ENCODE peak calls at places on chromosomes 5 and 9, in seven cellular contexts. Q is neuronal stem cell, G is K562, J is PC-9, W is gastrocnemius medialis, P is adipocyte, O is thyroid gland. L is an unnamed sample. For H3K9me3, the result is how much of the 10 kb centered on the place peaks cover.

GRCh38 chr5:159735749-159736660 is 180.3 kb upstream of the ADRA1B start:
- DNase-seq in Q (no peak), G (no peak), J (peak), W (no peak), P (no peak), O (no peak), L (no peak)

GRCh38 chr5:172793577-172794488 is 22.8 kb upstream of the DUSP1 start:
- DNase-seq in Q (no peak), G (peak), J (no peak), W (no peak), P (peak), O (no peak), L (no peak)

GRCh38 chr5:76849767-76850291 is at the start of gene S100Z:
- DNase-seq in Q (no peak), G (peak), J (no peak), W (no peak), P (no peak), O (no peak), L (no peak)

GRCh38 chr9:107312651-107313050 is 29.6 kb downstream of the RAD23B start:
- DNase-seq in Q (no peak), G (no peak), J (no peak), W (no peak), P (peak), O (no peak), L (no peak)

GRCh38 chr5:74179183-74179582 is 461.3 kb downstream of the ENC1 start:
- DNase-seq in Q (no peak), G (no peak), J (no peak), W (no peak), P (peak), O (no peak), L (no peak)

GRCh38 chr5:126543660-126544059 is 51.4 kb downstream of the ALDH7A1 start:
- DNase-seq in Q (no peak), G (no peak), J (no peak), W (no peak), P (no peak), O (no peak), L (no peak)

GRCh38 chr9:73810585-73811215 is 659.0 kb downstream of the ANXA1 start:
- DNase-seq in Q (no peak), G (no peak), J (no peak), W (no peak), P (peak), O (no peak), L (no peak)

GRCh38 chr9:621199-621860 is 220.2 kb upstream of the DMRT1 start:
- DNase-seq in Q (no peak), G (no peak), J (no peak), W (no peak), P (no peak), O (no peak), L (no peak)

GRCh38 chr9:136089697-136090045 is 5.4 kb downstream of the NACC2 start:
- DNase-seq in Q (no peak), G (no peak), J (no peak), W (no peak), P (peak), O (no peak), L (no peak)

GRCh38 chr9:128127568-128127989 is at the start of gene PTGES2:
- DNase-seq in Q (peak), G (peak), J (peak), W (peak), P (peak), O (peak), L (peak)

GRCh38 chr9:121825481-121825830 is 174.0 kb downstream of the DAB2IP start:
- DNase-seq in Q (no peak), G (no peak), J (no peak), W (no peak), P (no peak), O (no peak), L (no peak)

GRCh38 chr5:175778951-175779475 is 92.4 kb upstream of the CPLX2 start:
- DNase-seq in Q (no peak), G (no peak), J (no peak), W (no peak), P (no peak), O (peak), L (peak)

GRCh38 chr5:134125195-134126015 is 10.9 kb downstream of the TCF7 start:
- DNase-seq in Q (no peak), G (no peak), J (peak), W (peak), P (peak), O (peak), L (peak)

GRCh38 chr5:83721878-83722779 is 1.5 kb upstream of the HAPLN1 start:
- DNase-seq in Q (peak), G (peak), J (no peak), W (no peak), P (peak), O (peak), L (peak)

GRCh38 chr9:137365056-137365455 is 57.9 kb downstream of the EXD3 start:
- DNase-seq in Q (no peak), G (no peak), J (no peak), W (no peak), P (no peak), O (no peak), L (no peak)

GRCh38 chr9:801399-802071 is 40.0 kb upstream of the DMRT1 start:
- DNase-seq in Q (no peak), G (no peak), J (no peak), W (no peak), P (peak), O (peak), L (no peak)

GRCh38 chr5:1771149-1772065 is 28.2 kb downstream of the MRPL36 start:
- DNase-seq in Q (no peak), G (no peak), J (no peak), W (no peak), P (no peak), O (no peak), L (no peak)

GRCh38 chr5:56053363-56053762 is 58.6 kb upstream of the IL6ST start:
- DNase-seq in Q (no peak), G (no peak), J (no peak), W (no peak), P (no peak), O (no peak), L (no peak)

GRCh38 chr9:121607434-121608248 is 43.8 kb upstream of the DAB2IP start:
- DNase-seq in Q (no peak), G (no peak), J (peak), W (peak), P (peak), O (no peak), L (no peak)

GRCh38 chr5:96101358-96102089 is 139.9 kb upstream of the ELL2 start:
- DNase-seq in Q (no peak), G (no peak), J (no peak), W (no peak), P (no peak), O (no peak), L (peak)

GRCh38 chr9:134284741-134285140 is 41.5 kb upstream of the RXRA start:
- DNase-seq in Q (no peak), G (no peak), J (no peak), W (no peak), P (no peak), O (no peak), L (no peak)

GRCh38 chr9:21499912-21500311 is 17.8 kb upstream of the IFNE start:
- DNase-seq in Q (no peak), G (no peak), J (no peak), W (no peak), P (no peak), O (no peak), L (no peak)

GRCh38 chr5:52881468-52881867 is 93.8 kb downstream of the ITGA1 start:
- DNase-seq in Q (no peak), G (no peak), J (no peak), W (no peak), P (no peak), O (no peak), L (no peak)

GRCh38 chr9:16012621-16013020 is 459.8 kb downstream of the CCDC171 start:
- DNase-seq in Q (no peak), G (no peak), J (no peak), W (no peak), P (peak), O (no peak), L (no peak)

GRCh38 chr5:148542812-148543211 is 111.5 kb downstream of the HTR4 start:
- DNase-seq in Q (no peak), G (peak), J (no peak), W (no peak), P (no peak), O (no peak), L (no peak)

GRCh38 chr5:51657340-51658240 is 274.3 kb downstream of the ISL1 start:
- DNase-seq in Q (no peak), G (no peak), J (no peak), W (no peak), P (no peak), O (peak), L (no peak)

GRCh38 chr5:71699751-71700150 is 19.3 kb upstream of the CARTPT start:
- DNase-seq in Q (no peak), G (no peak), J (no peak), W (no peak), P (no peak), O (no peak), L (no peak)

GRCh38 chr9:109319631-109320233 is 1.1 kb downstream of the EPB41L4B start:
- DNase-seq in Q (peak), G (no peak), J (no peak), W (no peak), P (no peak), O (peak), L (peak)

GRCh38 chr5:41722359-41722950 is 147.8 kb downstream of the OXCT1 start:
- DNase-seq in Q (no peak), G (no peak), J (no peak), W (no peak), P (peak), O (no peak), L (no peak)

GRCh38 chr9:71630371-71630770 is 137.9 kb downstream of the CEMIP2 start:
- DNase-seq in Q (no peak), G (peak), J (no peak), W (no peak), P (no peak), O (no peak), L (no peak)

GRCh38 chr5:178502401-178503100 is 87.6 kb downstream of the COL23A1 start:
- DNase-seq in Q (no peak), G (no peak), J (no peak), W (no peak), P (no peak), O (no peak), L (no peak)

GRCh38 chr9:100346836-100347235 is 5.9 kb downstream of the TEX10 start:
- DNase-seq in Q (no peak), G (no peak), J (no peak), W (no peak), P (peak), O (no peak), L (no peak)

GRCh38 chr5:59124983-59125960 is 542.4 kb downstream of the RAB3C start:
- DNase-seq in Q (no peak), G (no peak), J (no peak), W (no peak), P (peak), O (peak), L (no peak)

GRCh38 chr5:118611332-118611945 is 376.9 kb downstream of the DTWD2 start:
- DNase-seq in Q (peak), G (peak), J (no peak), W (no peak), P (peak), O (no peak), L (no peak)

GRCh38 chr9:95091574-95091970 is 225.9 kb downstream of the FANCC start:
- DNase-seq in Q (no peak), G (no peak), J (peak), W (peak), P (peak), O (peak), L (no peak)

GRCh38 chr9:103928452-103928851 is 165.7 kb upstream of the SMC2 start:
- DNase-seq in Q (no peak), G (no peak), J (no peak), W (no peak), P (no peak), O (no peak), L (no peak)

GRCh38 chr5:153014194-153014593 is 476.3 kb upstream of the GRIA1 start:
- DNase-seq in Q (no peak), G (no peak), J (no peak), W (no peak), P (no peak), O (no peak), L (no peak)
- H3K9me3 ChIP-seq in Q (under half), G (under half), J (under half), W (under half), P (under half), O (under half), L (under half)

GRCh38 chr9:61673247-61673646 is 483.4 kb downstream of the SPATA31A7 start:
- DNase-seq in Q (no peak), G (no peak), J (no peak), W (no peak), P (no peak), O (no peak), L (no peak)

GRCh38 chr9:61671276-61671973 is 481.6 kb downstream of the SPATA31A7 start:
- DNase-seq in Q (no peak), G (no peak), J (no peak), W (no peak), P (no peak), O (no peak), L (no peak)

GRCh38 chr9:61669352-61669751 is 479.5 kb downstream of the SPATA31A7 start:
- DNase-seq in Q (no peak), G (no peak), J (no peak), W (no peak), P (no peak), O (no peak), L (no peak)

GRCh38 chr9:61668846-61669245 is 479.0 kb downstream of the SPATA31A7 start:
- DNase-seq in Q (no peak), G (no peak), J (no peak), W (no peak), P (no peak), O (no peak), L (no peak)

GRCh38 chr9:61670616-61671015 is 480.8 kb downstream of the SPATA31A7 start:
- DNase-seq in Q (no peak), G (no peak), J (no peak), W (no peak), P (no peak), O (no peak), L (no peak)
- H3K9me3 ChIP-seq in Q (under half), G (under half), J (under half), W (under half), P (under half), O (under half), L (under half)

GRCh38 chr5:61777292-61777691 is 445.2 kb downstream of the ZSWIM6 start:
- DNase-seq in Q (no peak), G (no peak), J (no peak), W (no peak), P (no peak), O (no peak), L (no peak)
- H3K9me3 ChIP-seq in Q (under half), G (under half), J (under half), W (under half), P (under half), O (under half), L (under half)

DNA sequence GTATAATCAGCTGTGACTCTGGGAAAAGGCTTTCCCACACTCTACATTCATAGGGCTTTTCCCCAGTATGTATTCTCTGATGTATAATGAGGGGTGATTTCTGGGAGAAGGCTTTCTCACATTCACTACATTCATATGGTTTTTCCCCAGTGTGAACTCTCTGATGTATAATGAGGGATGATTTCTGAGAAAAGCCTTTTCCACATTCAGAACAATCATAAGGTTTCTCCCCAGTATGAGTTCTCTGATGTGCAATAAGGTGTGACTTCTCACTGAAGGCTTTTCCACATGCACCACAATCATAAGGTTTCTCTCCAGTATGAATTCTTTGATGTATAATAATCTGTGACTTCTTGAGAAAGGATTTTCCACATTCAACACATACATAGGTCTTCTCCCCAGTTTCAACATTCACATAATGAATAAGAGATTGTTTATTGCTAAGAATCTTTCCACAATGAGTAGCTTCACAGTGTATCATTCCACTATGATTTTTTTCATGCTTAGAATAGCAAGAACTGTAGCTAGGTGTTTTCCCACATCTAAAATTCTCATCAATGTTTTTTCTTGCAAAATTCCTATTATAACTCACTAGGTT is 26.7 kb upstream of the ZNF300 start:
- DNase-seq in Q (no peak), G (no peak), J (no peak), W (no peak), P (no peak), O (no peak), L (no peak)
- H3K9me3 ChIP-seq in Q (under half), G (under half), J (half or more), W (half or more), P (half or more), O (under half), L (half or more)

DNA sequence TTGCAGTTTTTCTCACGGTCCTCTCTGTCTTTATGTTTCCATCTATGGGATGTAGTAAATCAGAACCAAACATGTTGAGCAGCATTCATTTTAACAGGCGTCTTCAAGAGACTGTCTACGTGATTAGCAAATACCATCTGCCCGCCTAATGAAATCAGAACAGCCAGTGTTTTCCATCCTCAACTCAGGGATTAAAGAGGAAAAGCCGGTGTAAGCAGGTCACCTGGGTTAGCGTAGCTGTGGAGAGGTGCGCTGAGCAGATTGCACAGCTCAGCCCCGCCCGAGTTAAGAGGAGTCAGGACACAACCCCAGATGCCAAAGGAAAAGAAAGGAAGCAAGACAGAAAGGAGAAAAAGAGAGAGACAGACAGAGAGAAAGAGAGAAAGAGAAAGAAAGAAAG is 54.3 kb upstream of the ANKRD33B start:
- DNase-seq in Q (no peak), G (no peak), J (no peak), W (no peak), P (no peak), O (no peak), L (no peak)
- H3K9me3 ChIP-seq in Q (under half), G (under half), J (under half), W (under half), P (under half), O (under half), L (under half)

GRCh38 chr5:43037929-43038510 is 2.1 kb downstream of the ANXA2R start:
- DNase-seq in Q (no peak), G (peak), J (no peak), W (peak), P (peak), O (no peak), L (no peak)
- H3K9me3 ChIP-seq in Q (under half), G (under half), J (under half), W (under half), P (under half), O (under half), L (under half)

L was measured in body of pancreas.